ENCODE peak calls at places on chromosomes 13 and 19, in four cellular contexts. N is stimulated activated CD8-positive, alpha-beta memory T cell treated with anti-CD3 and anti-CD28 coated beads, Interleukin-15, amount 100 ng/mL, for 24 hours; Q is anterior cingulate cortex; W is effector CD8-positive, alpha-beta T cell. T is an unnamed sample.

GRCh38 chr13:51638497-51638871 is 54.2 kb downstream of the WDFY2 start:
- DNase-seq in N (no peak), Q (no peak), W (no peak), T (no peak)

GRCh38 chr19:42114412-42114811 is 17.8 kb downstream of the POU2F2 start:
- DNase-seq in N (no peak), Q (no peak), W (no peak), T (no peak)

GRCh38 chr19:48102870-48103751 is 7.5 kb downstream of the PLA2G4C start:
- DNase-seq in N (no peak), Q (no peak), W (no peak), T (peak; percentile 48)

GRCh38 chr13:32911506-32911905 is 104.7 kb upstream of the KL start:
- DNase-seq in N (no peak), Q (no peak), W (no peak), T (peak; percentile 75)

GRCh38 chr19:33724723-33725060 is 72.0 kb upstream of the KCTD15 start:
- DNase-seq in N (no peak), Q (no peak), W (no peak), T (no peak)

GRCh38 chr13:52053460-52053859 is 29.0 kb downstream of the UTP14C start:
- DNase-seq in N (no peak), Q (no peak), W (no peak), T (no peak)

GRCh38 chr13:78401833-78402232 is 201.5 kb downstream of the POU4F1 start:
- DNase-seq in N (no peak), Q (no peak), W (no peak), T (peak; percentile 9)

GRCh38 chr19:49142866-49143335 is 12.3 kb downstream of the HRC start:
- DNase-seq in N (no peak), Q (peak; percentile 67), W (peak; percentile 41), T (no peak)

GRCh38 chr13:31749929-31750328 is 10.6 kb downstream of the RXFP2 start:
- DNase-seq in N (no peak), Q (no peak), W (no peak), T (no peak)

GRCh38 chr13:114161644-114162532 is 17.2 kb upstream of the CFAP97D2 start:
- DNase-seq in N (no peak), Q (no peak), W (no peak), T (peak; percentile 44)

GRCh38 chr19:49497047-49497789 is 984 bp downstream of the RPS11 start:
- DNase-seq in N (no peak), Q (peak; percentile 4), W (peak; percentile 59), T (no peak)

GRCh38 chr13:33560722-33561121 is 257.2 kb upstream of the RFC3 start:
- DNase-seq in N (no peak), Q (no peak), W (no peak), T (peak; percentile 67)

GRCh38 chr13:38409771-38410170 is 60.1 kb downstream of the UFM1 start:
- DNase-seq in N (no peak), Q (no peak), W (no peak), T (no peak)

GRCh38 chr13:27055501-27055900 is 116.1 kb downstream of the USP12 start:
- DNase-seq in N (no peak), Q (no peak), W (no peak), T (no peak)

GRCh38 chr19:12788682-12789097 is 2.6 kb upstream of the JUNB start:
- DNase-seq in N (no peak), Q (peak; percentile 41), W (peak; percentile 29), T (peak; percentile 54)

GRCh38 chr19:34943861-34944573 is 17.3 kb downstream of the ZNF30 start:
- DNase-seq in N (no peak), Q (no peak), W (no peak), T (no peak)

GRCh38 chr13:41019027-41019487 is at the start of gene ELF1:
- DNase-seq in N (no peak), Q (no peak), W (peak; percentile 18), T (no peak)

GRCh38 chr19:46426506-46427162 is 2.1 kb downstream of the PNMA8C start:
- DNase-seq in N (no peak), Q (peak; percentile 53), W (peak; percentile 39), T (peak; percentile 67)

GRCh38 chr13:39554371-39554770 is 48.6 kb downstream of the LHFPL6 start:
- DNase-seq in N (no peak), Q (no peak), W (no peak), T (no peak)

GRCh38 chr13:91406619-91407018 is 8.2 kb downstream of the GPC5 start:
- DNase-seq in N (no peak), Q (no peak), W (no peak), T (no peak)

GRCh38 chr19:48659768-48660167 is 13.0 kb downstream of the NTN5 start:
- DNase-seq in N (no peak), Q (no peak), W (no peak), T (peak; percentile 90)

T was measured in T47D.